ENCODE peak calls at places on chromosomes 7 and 10, in ten cellular contexts. One of them, this sample, is unnamed.

GRCh38 chr10:7409732-7410168 is 1.1 kb downstream of the SFMBT2 start:
- DNase-seq in Karpas-422: peak; percentile 59
- DNase-seq in stimulated activated CD8-positive, alpha-beta memory T cell treated with anti-CD3 and anti-CD28 coated beads, Interleukin-15, amount 100 ng/mL, for 4 hours: no peak
- DNase-seq in NCI-H510A treated with DMSO at 0.1 percent for 48 hours: no peak
- DNase-seq in amniotic epithelial cell: no peak
- DNase-seq in T1000: no peak
- DNase-seq in HTR-8/SVneo: no peak
- DNase-seq in H7: peak; percentile 51
- DNase-seq in CD4-positive, alpha-beta T cell: peak; percentile 23
- DNase-seq in GM19239: no peak
- DNase-seq in this sample: no peak

GRCh38 chr10:1643161-1643910 is 94.0 kb downstream of the ADARB2 start:
- DNase-seq in Karpas-422: peak; percentile 47
- DNase-seq in stimulated activated CD8-positive, alpha-beta memory T cell treated with anti-CD3 and anti-CD28 coated beads, Interleukin-15, amount 100 ng/mL, for 4 hours: no peak
- DNase-seq in NCI-H510A treated with DMSO at 0.1 percent for 48 hours: no peak
- DNase-seq in amniotic epithelial cell: no peak
- DNase-seq in T1000: no peak
- DNase-seq in HTR-8/SVneo: no peak
- DNase-seq in H7: peak; percentile 79
- DNase-seq in CD4-positive, alpha-beta T cell: no peak
- DNase-seq in GM19239: no peak
- DNase-seq in this sample: no peak

GRCh38 chr10:10911471-10911921 is 106.2 kb upstream of the CELF2 start:
- DNase-seq in Karpas-422: no peak
- DNase-seq in stimulated activated CD8-positive, alpha-beta memory T cell treated with anti-CD3 and anti-CD28 coated beads, Interleukin-15, amount 100 ng/mL, for 4 hours: no peak
- DNase-seq in NCI-H510A treated with DMSO at 0.1 percent for 48 hours: no peak
- DNase-seq in amniotic epithelial cell: peak; percentile 98
- DNase-seq in T1000: peak; percentile 99
- DNase-seq in HTR-8/SVneo: peak; percentile 63
- DNase-seq in H7: peak; percentile 24
- DNase-seq in CD4-positive, alpha-beta T cell: no peak
- DNase-seq in GM19239: no peak
- DNase-seq in this sample: peak; percentile 93

GRCh38 chr7:5429253-5429856 is 5.7 kb upstream of the TNRC18 start:
- DNase-seq in Karpas-422: no peak
- DNase-seq in stimulated activated CD8-positive, alpha-beta memory T cell treated with anti-CD3 and anti-CD28 coated beads, Interleukin-15, amount 100 ng/mL, for 4 hours: no peak
- DNase-seq in NCI-H510A treated with DMSO at 0.1 percent for 48 hours: peak; percentile 35
- DNase-seq in amniotic epithelial cell: peak; percentile 96
- DNase-seq in T1000: no peak
- DNase-seq in HTR-8/SVneo: no peak
- DNase-seq in H7: peak; percentile 89
- DNase-seq in CD4-positive, alpha-beta T cell: no peak
- DNase-seq in GM19239: no peak
- DNase-seq in this sample: no peak

GRCh38 chr7:145219461-145219860 is 383.6 kb upstream of the TPK1 start:
- DNase-seq in Karpas-422: no peak
- DNase-seq in stimulated activated CD8-positive, alpha-beta memory T cell treated with anti-CD3 and anti-CD28 coated beads, Interleukin-15, amount 100 ng/mL, for 4 hours: no peak
- DNase-seq in NCI-H510A treated with DMSO at 0.1 percent for 48 hours: no peak
- DNase-seq in amniotic epithelial cell: no peak
- DNase-seq in T1000: no peak
- DNase-seq in HTR-8/SVneo: no peak
- DNase-seq in H7: no peak
- DNase-seq in CD4-positive, alpha-beta T cell: no peak
- DNase-seq in GM19239: no peak
- DNase-seq in this sample: no peak

GRCh38 chr10:70537398-70538194 is 59.0 kb downstream of the PALD1 start:
- DNase-seq in Karpas-422: peak; percentile 78
- DNase-seq in stimulated activated CD8-positive, alpha-beta memory T cell treated with anti-CD3 and anti-CD28 coated beads, Interleukin-15, amount 100 ng/mL, for 4 hours: no peak
- DNase-seq in NCI-H510A treated with DMSO at 0.1 percent for 48 hours: peak; percentile 44
- DNase-seq in amniotic epithelial cell: no peak
- DNase-seq in T1000: no peak
- DNase-seq in HTR-8/SVneo: no peak
- DNase-seq in H7: peak; percentile 92
- DNase-seq in CD4-positive, alpha-beta T cell: no peak
- DNase-seq in GM19239: no peak
- DNase-seq in this sample: no peak

GRCh38 chr7:7183061-7183832 is 903 bp downstream of the C1GALT1 start:
- DNase-seq in Karpas-422: peak; percentile 77
- DNase-seq in stimulated activated CD8-positive, alpha-beta memory T cell treated with anti-CD3 and anti-CD28 coated beads, Interleukin-15, amount 100 ng/mL, for 4 hours: peak; percentile 37
- DNase-seq in NCI-H510A treated with DMSO at 0.1 percent for 48 hours: peak; percentile 61
- DNase-seq in amniotic epithelial cell: peak; percentile 49
- DNase-seq in T1000: no peak
- DNase-seq in HTR-8/SVneo: peak; percentile 27
- DNase-seq in H7: peak; percentile 70
- DNase-seq in CD4-positive, alpha-beta T cell: peak; percentile 37
- DNase-seq in GM19239: peak; percentile 7
- DNase-seq in this sample: no peak

GRCh38 chr7:157299613-157300405 is 37.0 kb upstream of the DNAJB6 start:
- DNase-seq in Karpas-422: no peak
- DNase-seq in stimulated activated CD8-positive, alpha-beta memory T cell treated with anti-CD3 and anti-CD28 coated beads, Interleukin-15, amount 100 ng/mL, for 4 hours: no peak
- DNase-seq in NCI-H510A treated with DMSO at 0.1 percent for 48 hours: no peak
- DNase-seq in amniotic epithelial cell: peak; percentile 24
- DNase-seq in T1000: peak; percentile 73
- DNase-seq in HTR-8/SVneo: no peak
- DNase-seq in H7: peak; percentile 80
- DNase-seq in CD4-positive, alpha-beta T cell: no peak
- DNase-seq in GM19239: no peak
- DNase-seq in this sample: peak; percentile 35

GRCh38 chr7:145681646-145682045 is 435.0 kb upstream of the CNTNAP2 start:
- DNase-seq in Karpas-422: no peak
- DNase-seq in stimulated activated CD8-positive, alpha-beta memory T cell treated with anti-CD3 and anti-CD28 coated beads, Interleukin-15, amount 100 ng/mL, for 4 hours: no peak
- DNase-seq in NCI-H510A treated with DMSO at 0.1 percent for 48 hours: no peak
- DNase-seq in amniotic epithelial cell: no peak
- DNase-seq in T1000: no peak
- DNase-seq in HTR-8/SVneo: no peak
- DNase-seq in H7: no peak
- DNase-seq in CD4-positive, alpha-beta T cell: no peak
- DNase-seq in GM19239: no peak
- DNase-seq in this sample: no peak

GRCh38 chr10:122206471-122207065 is 64.5 kb upstream of the BTBD16 start:
- DNase-seq in Karpas-422: no peak
- DNase-seq in stimulated activated CD8-positive, alpha-beta memory T cell treated with anti-CD3 and anti-CD28 coated beads, Interleukin-15, amount 100 ng/mL, for 4 hours: no peak
- DNase-seq in NCI-H510A treated with DMSO at 0.1 percent for 48 hours: no peak
- DNase-seq in amniotic epithelial cell: peak; percentile 35
- DNase-seq in T1000: no peak
- DNase-seq in HTR-8/SVneo: peak; percentile 15
- DNase-seq in H7: no peak
- DNase-seq in CD4-positive, alpha-beta T cell: no peak
- DNase-seq in GM19239: no peak
- DNase-seq in this sample: no peak

GRCh38 chr10:22824984-22825383 is 102.9 kb upstream of the ARMC3 start:
- DNase-seq in Karpas-422: no peak
- DNase-seq in stimulated activated CD8-positive, alpha-beta memory T cell treated with anti-CD3 and anti-CD28 coated beads, Interleukin-15, amount 100 ng/mL, for 4 hours: no peak
- DNase-seq in NCI-H510A treated with DMSO at 0.1 percent for 48 hours: no peak
- DNase-seq in amniotic epithelial cell: peak; percentile 34
- DNase-seq in T1000: no peak
- DNase-seq in HTR-8/SVneo: peak; percentile 35
- DNase-seq in H7: no peak
- DNase-seq in CD4-positive, alpha-beta T cell: no peak
- DNase-seq in GM19239: no peak
- DNase-seq in this sample: peak; percentile 80

GRCh38 chr10:111077715-111078504 is 1.1 kb downstream of the ADRA2A start:
- DNase-seq in Karpas-422: no peak
- DNase-seq in stimulated activated CD8-positive, alpha-beta memory T cell treated with anti-CD3 and anti-CD28 coated beads, Interleukin-15, amount 100 ng/mL, for 4 hours: no peak
- DNase-seq in NCI-H510A treated with DMSO at 0.1 percent for 48 hours: peak; percentile 30
- DNase-seq in amniotic epithelial cell: no peak
- DNase-seq in T1000: no peak
- DNase-seq in HTR-8/SVneo: no peak
- DNase-seq in H7: peak; percentile 78
- DNase-seq in CD4-positive, alpha-beta T cell: no peak
- DNase-seq in GM19239: no peak
- DNase-seq in this sample: no peak

GRCh38 chr10:108060246-108060645 is 895.7 kb upstream of the SORCS1 start:
- DNase-seq in Karpas-422: no peak
- DNase-seq in stimulated activated CD8-positive, alpha-beta memory T cell treated with anti-CD3 and anti-CD28 coated beads, Interleukin-15, amount 100 ng/mL, for 4 hours: no peak
- DNase-seq in NCI-H510A treated with DMSO at 0.1 percent for 48 hours: no peak
- DNase-seq in amniotic epithelial cell: no peak
- DNase-seq in T1000: no peak
- DNase-seq in HTR-8/SVneo: no peak
- DNase-seq in H7: no peak
- DNase-seq in CD4-positive, alpha-beta T cell: no peak
- DNase-seq in GM19239: no peak
- DNase-seq in this sample: no peak

GRCh38 chr10:17838080-17838634 is 29.0 kb downstream of the MRC1 start:
- DNase-seq in Karpas-422: no peak
- DNase-seq in stimulated activated CD8-positive, alpha-beta memory T cell treated with anti-CD3 and anti-CD28 coated beads, Interleukin-15, amount 100 ng/mL, for 4 hours: no peak
- DNase-seq in NCI-H510A treated with DMSO at 0.1 percent for 48 hours: no peak
- DNase-seq in amniotic epithelial cell: no peak
- DNase-seq in T1000: no peak
- DNase-seq in HTR-8/SVneo: no peak
- DNase-seq in H7: no peak
- DNase-seq in CD4-positive, alpha-beta T cell: no peak
- DNase-seq in GM19239: no peak
- DNase-seq in this sample: no peak

GRCh38 chr10:7948601-7949000 is 105.9 kb upstream of the GATA3 start:
- DNase-seq in Karpas-422: no peak
- DNase-seq in stimulated activated CD8-positive, alpha-beta memory T cell treated with anti-CD3 and anti-CD28 coated beads, Interleukin-15, amount 100 ng/mL, for 4 hours: no peak
- DNase-seq in NCI-H510A treated with DMSO at 0.1 percent for 48 hours: no peak
- DNase-seq in amniotic epithelial cell: no peak
- DNase-seq in T1000: no peak
- DNase-seq in HTR-8/SVneo: no peak
- DNase-seq in H7: no peak
- DNase-seq in CD4-positive, alpha-beta T cell: no peak
- DNase-seq in GM19239: no peak
- DNase-seq in this sample: no peak

GRCh38 chr7:86867163-86867762 is 192.2 kb downstream of the ELAPOR2 start:
- DNase-seq in Karpas-422: no peak
- DNase-seq in stimulated activated CD8-positive, alpha-beta memory T cell treated with anti-CD3 and anti-CD28 coated beads, Interleukin-15, amount 100 ng/mL, for 4 hours: no peak
- DNase-seq in NCI-H510A treated with DMSO at 0.1 percent for 48 hours: no peak
- DNase-seq in amniotic epithelial cell: no peak
- DNase-seq in T1000: no peak
- DNase-seq in HTR-8/SVneo: no peak
- DNase-seq in H7: no peak
- DNase-seq in CD4-positive, alpha-beta T cell: no peak
- DNase-seq in GM19239: no peak
- DNase-seq in this sample: no peak

GRCh38 chr10:132422931-132423813 is 26.2 kb downstream of the PWWP2B start:
- DNase-seq in Karpas-422: peak; percentile 53
- DNase-seq in stimulated activated CD8-positive, alpha-beta memory T cell treated with anti-CD3 and anti-CD28 coated beads, Interleukin-15, amount 100 ng/mL, for 4 hours: no peak
- DNase-seq in NCI-H510A treated with DMSO at 0.1 percent for 48 hours: no peak
- DNase-seq in amniotic epithelial cell: peak; percentile 34
- DNase-seq in T1000: no peak
- DNase-seq in HTR-8/SVneo: no peak
- DNase-seq in H7: no peak
- DNase-seq in CD4-positive, alpha-beta T cell: no peak
- DNase-seq in GM19239: no peak
- DNase-seq in this sample: no peak

GRCh38 chr10:110268442-110268841 is 36.3 kb downstream of the SMNDC1 start:
- DNase-seq in Karpas-422: no peak
- DNase-seq in stimulated activated CD8-positive, alpha-beta memory T cell treated with anti-CD3 and anti-CD28 coated beads, Interleukin-15, amount 100 ng/mL, for 4 hours: no peak
- DNase-seq in NCI-H510A treated with DMSO at 0.1 percent for 48 hours: no peak
- DNase-seq in amniotic epithelial cell: no peak
- DNase-seq in T1000: no peak
- DNase-seq in HTR-8/SVneo: no peak
- DNase-seq in H7: no peak
- DNase-seq in CD4-positive, alpha-beta T cell: no peak
- DNase-seq in GM19239: no peak
- DNase-seq in this sample: no peak

GRCh38 chr7:94395141-94396041 is 696 bp downstream of the COL1A2 start:
- DNase-seq in Karpas-422: peak; percentile 87
- DNase-seq in stimulated activated CD8-positive, alpha-beta memory T cell treated with anti-CD3 and anti-CD28 coated beads, Interleukin-15, amount 100 ng/mL, for 4 hours: no peak
- DNase-seq in NCI-H510A treated with DMSO at 0.1 percent for 48 hours: peak; percentile 28
- DNase-seq in amniotic epithelial cell: peak; percentile 90
- DNase-seq in T1000: peak; percentile 13
- DNase-seq in HTR-8/SVneo: peak; percentile 53
- DNase-seq in H7: peak; percentile 82
- DNase-seq in CD4-positive, alpha-beta T cell: no peak
- DNase-seq in GM19239: peak; percentile 40
- DNase-seq in this sample: peak; percentile 47

This sample was measured in kidney epithelial cell.